ENCODE peak calls at places on chromosomes 7 and 10, in five cellular contexts. X is NCI-H2029, U is hypothalamus, Y is AG08396, G is GF-D8. Q is an unnamed sample.

GRCh38 chr10:42836771-42837468 is 54.3 kb downstream of the BMS1 start:
- DNase-seq in X (no peak), U (no peak), Y (peak), G (no peak), Q (no peak)

GRCh38 chr10:62860946-62861345 is 44.8 kb upstream of the EGR2 start:
- DNase-seq in X (no peak), U (no peak), Y (no peak), G (no peak), Q (no peak)

GRCh38 chr7:20330176-20330796 is 414 bp upstream of the ITGB8 start:
- DNase-seq in X (peak), U (peak), Y (peak), G (no peak), Q (peak)

GRCh38 chr10:33335800-33336605 is 1.5 kb upstream of the NRP1 start:
- DNase-seq in X (no peak), U (no peak), Y (peak), G (no peak), Q (peak)

GRCh38 chr7:142797799-142798377 is 27.1 kb downstream of the PRSS2 start:
- DNase-seq in X (no peak), U (no peak), Y (peak), G (no peak), Q (no peak)

GRCh38 chr10:26642896-26643653 is 54.4 kb upstream of the PDSS1 start:
- DNase-seq in X (no peak), U (no peak), Y (no peak), G (no peak), Q (no peak)

GRCh38 chr7:74627699-74628411 is 29.7 kb upstream of the GTF2I start:
- DNase-seq in X (peak), U (no peak), Y (peak), G (no peak), Q (no peak)

GRCh38 chr7:80480566-80480965 is 31.3 kb downstream of the GNAT3 start:
- DNase-seq in X (no peak), U (no peak), Y (no peak), G (no peak), Q (no peak)

GRCh38 chr10:97100657-97101056 is 85.1 kb downstream of the SLIT1 start:
- DNase-seq in X (no peak), U (no peak), Y (no peak), G (no peak), Q (no peak)

GRCh38 chr10:83562381-83562780 is 576.9 kb upstream of the GHITM start:
- DNase-seq in X (no peak), U (no peak), Y (no peak), G (no peak), Q (no peak)

GRCh38 chr10:119291223-119291900 is 84.0 kb downstream of the GRK5 start:
- DNase-seq in X (no peak), U (no peak), Y (no peak), G (no peak), Q (no peak)

GRCh38 chr10:127834791-127835190 is 58.0 kb downstream of the CLRN3 start:
- DNase-seq in X (no peak), U (no peak), Y (no peak), G (no peak), Q (no peak)

GRCh38 chr10:86951184-86951761 is 6.1 kb downstream of the MMRN2 start:
- DNase-seq in X (no peak), U (no peak), Y (no peak), G (no peak), Q (no peak)

GRCh38 chr10:88389456-88389855 is 193.7 kb downstream of the RNLS start:
- DNase-seq in X (no peak), U (no peak), Y (no peak), G (no peak), Q (no peak)

GRCh38 chr7:94972296-94972695 is 64.9 kb downstream of the PPP1R9A start:
- DNase-seq in X (no peak), U (no peak), Y (no peak), G (no peak), Q (no peak)

GRCh38 chr7:87875151-87876039 is 765 bp downstream of the SLC25A40 start:
- DNase-seq in X (peak), U (no peak), Y (no peak), G (no peak), Q (peak)